ENCODE peak calls at places on chromosomes 3 and 15, in five cellular contexts. One of them, this sample, is unnamed. For H3K4me1, the result is how much of the 10 kb centered on the place peaks cover.

GRCh38 chr3:46926871-46927717 is 49.5 kb downstream of the CCDC12 start:
- DNase-seq in neuronal stem cell: no peak
- DNase-seq in SJSA1: no peak
- DNase-seq in fibroblast of lung: no peak
- DNase-seq in pancreas: no peak
- DNase-seq in this sample: peak

GRCh38 chr15:47415539-47415971 is 301.8 kb upstream of the SEMA6D start:
- DNase-seq in neuronal stem cell: no peak
- DNase-seq in fibroblast of lung: peak
- DNase-seq in pancreas: no peak
- DNase-seq in SJSA1: no peak
- DNase-seq in this sample: no peak

GRCh38 chr15:34271493-34271892 is 46.7 kb downstream of the EMC4 start:
- DNase-seq in fibroblast of lung: peak
- DNase-seq in SJSA1: no peak
- DNase-seq in pancreas: no peak
- DNase-seq in neuronal stem cell: no peak
- DNase-seq in this sample: no peak

GRCh38 chr3:121707531-121708273 is 41.8 kb downstream of the GOLGB1 start:
- DNase-seq in pancreas: no peak
- DNase-seq in fibroblast of lung: peak
- DNase-seq in SJSA1: no peak
- DNase-seq in neuronal stem cell: no peak
- DNase-seq in this sample: no peak

GRCh38 chr3:18153571-18154173 is 271.5 kb downstream of the SATB1 start:
- DNase-seq in neuronal stem cell: peak
- DNase-seq in SJSA1: no peak
- DNase-seq in fibroblast of lung: peak
- DNase-seq in pancreas: peak
- DNase-seq in this sample: no peak

GRCh38 chr15:78925956-78926743 is 18.7 kb downstream of the CTSH start:
- DNase-seq in pancreas: no peak
- DNase-seq in neuronal stem cell: no peak
- DNase-seq in SJSA1: no peak
- DNase-seq in fibroblast of lung: no peak
- DNase-seq in this sample: no peak

GRCh38 chr3:12556243-12556722 is 604 bp upstream of the MKRN2 start:
- DNase-seq in neuronal stem cell: no peak
- DNase-seq in SJSA1: no peak
- DNase-seq in fibroblast of lung: no peak
- DNase-seq in pancreas: no peak
- DNase-seq in this sample: no peak

GRCh38 chr15:78502641-78503040 is 4.7 kb upstream of the HYKK start:
- DNase-seq in SJSA1: no peak
- DNase-seq in pancreas: no peak
- DNase-seq in fibroblast of lung: no peak
- DNase-seq in neuronal stem cell: no peak
- DNase-seq in this sample: no peak

GRCh38 chr3:72310028-72310987 is 525.4 kb upstream of the PROK2 start:
- DNase-seq in neuronal stem cell: no peak
- DNase-seq in SJSA1: peak
- DNase-seq in fibroblast of lung: peak
- DNase-seq in pancreas: no peak
- DNase-seq in this sample: peak

GRCh38 chr3:9012521-9012920 is 49.2 kb upstream of the RAD18 start:
- DNase-seq in SJSA1: no peak
- DNase-seq in pancreas: no peak
- DNase-seq in neuronal stem cell: no peak
- DNase-seq in fibroblast of lung: no peak
- DNase-seq in this sample: no peak

GRCh38 chr3:160403028-160403545 is 3.6 kb downstream of the SMC4 start:
- DNase-seq in SJSA1: no peak
- DNase-seq in fibroblast of lung: peak
- DNase-seq in neuronal stem cell: no peak
- DNase-seq in pancreas: no peak
- DNase-seq in this sample: no peak

GRCh38 chr15:74240002-74240568 is 4.0 kb downstream of the CCDC33 start:
- DNase-seq in SJSA1: peak
- DNase-seq in neuronal stem cell: no peak
- DNase-seq in pancreas: peak
- DNase-seq in fibroblast of lung: peak
- DNase-seq in this sample: peak

GRCh38 chr3:144031938-144032337 is 60.3 kb downstream of the DIPK2A start:
- DNase-seq in pancreas: peak
- DNase-seq in fibroblast of lung: peak
- DNase-seq in neuronal stem cell: no peak
- DNase-seq in SJSA1: no peak
- DNase-seq in this sample: no peak

GRCh38 chr3:58065700-58066167 is 57.5 kb downstream of the FLNB start:
- DNase-seq in SJSA1: no peak
- DNase-seq in fibroblast of lung: peak
- DNase-seq in pancreas: no peak
- DNase-seq in neuronal stem cell: no peak
- DNase-seq in this sample: no peak

GRCh38 chr3:195003006-195003892 is 267.7 kb downstream of the XXYLT1 start:
- DNase-seq in fibroblast of lung: no peak
- DNase-seq in pancreas: no peak
- DNase-seq in SJSA1: peak
- DNase-seq in neuronal stem cell: no peak
- DNase-seq in this sample: peak

GRCh38 chr15:57784081-57784488 is 77.6 kb downstream of the POLR2M start:
- DNase-seq in SJSA1: no peak
- DNase-seq in neuronal stem cell: no peak
- DNase-seq in pancreas: no peak
- DNase-seq in fibroblast of lung: no peak
- DNase-seq in this sample: no peak

GRCh38 chr15:47300035-47300434 is 417.3 kb upstream of the SEMA6D start:
- DNase-seq in fibroblast of lung: no peak
- DNase-seq in neuronal stem cell: no peak
- DNase-seq in pancreas: no peak
- DNase-seq in SJSA1: no peak
- DNase-seq in this sample: no peak

DNA sequence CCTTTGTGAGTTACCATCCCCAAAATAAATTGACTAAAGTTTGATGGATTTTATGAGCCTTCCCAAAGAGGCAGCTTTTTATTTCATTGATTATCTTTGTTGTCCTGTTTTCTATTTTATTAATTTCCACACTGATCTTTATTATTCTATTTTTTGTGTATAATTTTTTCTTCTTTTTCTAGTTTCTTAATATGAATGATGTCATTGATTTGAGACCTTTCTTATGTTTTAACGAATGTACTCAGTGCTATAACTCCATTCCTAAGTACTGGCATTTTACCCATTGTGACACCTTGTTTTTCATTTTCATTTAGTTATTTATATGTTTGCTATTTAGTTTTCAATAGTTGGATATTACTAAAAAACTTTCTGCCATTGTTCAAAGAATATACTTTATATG is 565.3 kb downstream of the CADM2 start:
- DNase-seq in pancreas: no peak
- DNase-seq in SJSA1: no peak
- DNase-seq in neuronal stem cell: no peak
- DNase-seq in fibroblast of lung: no peak
- DNase-seq in this sample: no peak
- H3K4me1 ChIP-seq in pancreas: under half
- H3K4me1 ChIP-seq in SJSA1: under half
- H3K4me1 ChIP-seq in neuronal stem cell: under half
- H3K4me1 ChIP-seq in fibroblast of lung: under half
- H3K4me1 ChIP-seq in this sample: under half

DNA sequence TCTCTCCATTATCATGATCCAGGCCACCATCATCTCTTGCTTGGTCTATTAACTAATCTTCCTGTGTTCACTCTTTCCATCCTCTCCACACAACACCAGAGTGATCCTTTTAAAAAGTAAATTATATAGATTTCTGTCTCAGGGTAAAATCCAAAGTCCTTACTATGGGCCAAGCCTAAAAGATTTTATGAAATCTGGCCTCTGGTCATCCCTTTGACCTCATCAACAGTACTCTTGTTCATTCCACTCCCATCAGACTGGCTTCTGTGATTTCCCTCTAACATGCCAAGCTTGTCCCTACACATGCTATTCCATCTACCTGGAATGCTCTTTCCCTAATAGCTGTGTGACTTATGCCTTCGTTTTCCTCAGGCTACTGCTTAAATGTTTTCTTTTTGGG is 8.3 kb upstream of the TIPARP start:
- DNase-seq in SJSA1: no peak
- DNase-seq in fibroblast of lung: no peak
- DNase-seq in neuronal stem cell: no peak
- DNase-seq in pancreas: no peak
- DNase-seq in this sample: no peak
- H3K4me1 ChIP-seq in SJSA1: under half
- H3K4me1 ChIP-seq in fibroblast of lung: under half
- H3K4me1 ChIP-seq in neuronal stem cell: under half
- H3K4me1 ChIP-seq in pancreas: under half
- H3K4me1 ChIP-seq in this sample: under half

GRCh38 chr15:56286213-56286612 is 42.5 kb upstream of the RFX7 start:
- DNase-seq in neuronal stem cell: no peak
- DNase-seq in fibroblast of lung: no peak
- DNase-seq in SJSA1: no peak
- DNase-seq in pancreas: no peak
- DNase-seq in this sample: no peak
- H3K4me1 ChIP-seq in neuronal stem cell: under half
- H3K4me1 ChIP-seq in fibroblast of lung: under half
- H3K4me1 ChIP-seq in SJSA1: under half
- H3K4me1 ChIP-seq in pancreas: under half
- H3K4me1 ChIP-seq in this sample: under half

DNA sequence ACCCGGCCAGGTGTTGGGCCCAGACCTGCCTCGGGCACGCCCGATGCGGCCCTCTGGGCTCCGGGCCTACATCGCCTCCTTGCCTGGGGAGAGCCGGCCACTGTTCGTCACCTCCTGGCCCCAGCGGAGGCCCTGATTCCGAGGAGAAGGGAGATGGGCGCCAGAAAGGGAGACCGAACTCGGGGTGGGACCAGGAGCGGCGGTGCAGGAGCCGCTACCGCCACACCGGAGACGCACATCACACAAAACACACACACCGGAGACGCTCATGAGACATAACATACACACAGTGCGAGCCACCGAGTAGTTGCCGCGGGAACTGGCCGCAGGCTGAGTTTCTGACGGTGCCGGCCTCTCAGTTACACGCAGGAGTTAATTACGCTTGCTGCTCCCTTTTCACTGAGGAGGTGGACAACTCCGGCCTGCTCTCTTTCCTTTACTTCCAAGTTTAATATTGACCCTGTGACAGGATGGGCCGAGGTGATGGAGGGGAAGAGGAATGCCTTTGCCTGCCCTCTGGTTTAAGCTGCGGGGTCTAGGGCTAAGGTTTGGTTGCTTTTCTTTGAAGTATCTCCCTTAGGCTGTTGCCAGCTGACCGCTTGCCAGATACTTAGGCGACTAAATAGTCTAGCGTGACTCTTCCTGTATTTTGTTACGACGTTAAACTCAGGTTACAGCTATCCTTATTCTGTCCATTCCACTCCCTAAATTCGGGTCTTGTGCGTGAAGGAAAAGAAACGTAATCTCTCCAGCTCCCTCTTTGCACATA is 592 bp downstream of the PCNP start:
- DNase-seq in SJSA1: peak
- DNase-seq in fibroblast of lung: peak
- DNase-seq in pancreas: peak
- DNase-seq in neuronal stem cell: peak
- DNase-seq in this sample: peak
- H3K4me1 ChIP-seq in SJSA1: under half
- H3K4me1 ChIP-seq in fibroblast of lung: under half
- H3K4me1 ChIP-seq in pancreas: under half
- H3K4me1 ChIP-seq in neuronal stem cell: under half
- H3K4me1 ChIP-seq in this sample: under half

DNA sequence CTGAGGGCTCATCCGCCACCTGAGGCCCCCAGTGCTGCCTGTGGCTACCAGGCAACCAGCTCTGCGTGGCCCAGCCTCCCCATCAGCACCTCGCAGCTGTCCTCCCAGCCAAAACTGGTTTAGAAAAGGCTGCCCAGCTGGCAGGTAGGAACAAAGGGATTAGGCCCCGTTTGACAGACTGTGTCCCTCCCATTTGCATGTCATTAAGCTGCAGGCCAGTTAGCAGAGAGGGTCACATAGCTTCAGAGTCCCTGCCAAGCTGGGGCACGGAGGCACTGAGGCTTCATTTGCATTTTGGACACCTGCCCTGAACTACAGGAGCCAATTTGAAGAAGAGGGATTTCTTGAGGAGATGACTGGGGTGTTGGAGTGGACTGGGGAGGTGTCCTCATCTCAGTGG is 177.9 kb downstream of the TLE3 start:
- DNase-seq in fibroblast of lung: no peak
- DNase-seq in SJSA1: no peak
- DNase-seq in neuronal stem cell: peak
- DNase-seq in pancreas: no peak
- DNase-seq in this sample: no peak
- H3K4me1 ChIP-seq in fibroblast of lung: under half
- H3K4me1 ChIP-seq in SJSA1: under half
- H3K4me1 ChIP-seq in neuronal stem cell: under half
- H3K4me1 ChIP-seq in pancreas: under half
- H3K4me1 ChIP-seq in this sample: under half

DNA sequence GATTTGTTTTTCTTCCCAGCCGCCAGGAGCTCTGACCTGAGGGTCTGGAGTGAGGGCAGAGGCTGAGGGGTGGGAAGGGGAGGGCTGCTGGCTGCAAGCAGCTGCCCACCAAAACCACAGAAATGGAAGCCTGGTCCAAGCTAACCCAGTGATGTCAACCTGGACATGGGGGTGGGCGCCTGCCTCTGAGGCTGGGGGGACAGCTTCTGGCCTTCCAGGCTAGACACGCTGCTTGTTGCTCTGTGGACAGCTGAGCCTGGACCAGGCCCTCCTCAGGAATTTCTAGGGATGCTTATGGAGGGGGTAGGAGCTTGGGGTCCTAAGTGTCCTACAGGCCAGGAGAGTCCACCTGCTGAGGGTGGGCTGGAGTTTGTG is 21.4 kb downstream of the PSTPIP1 start:
- DNase-seq in neuronal stem cell: no peak
- DNase-seq in fibroblast of lung: no peak
- DNase-seq in SJSA1: no peak
- DNase-seq in pancreas: no peak
- DNase-seq in this sample: no peak
- H3K4me1 ChIP-seq in neuronal stem cell: under half
- H3K4me1 ChIP-seq in fibroblast of lung: under half
- H3K4me1 ChIP-seq in SJSA1: under half
- H3K4me1 ChIP-seq in pancreas: under half
- H3K4me1 ChIP-seq in this sample: under half

This sample was measured in Peyer's patch.